ENCODE peak calls at places on chromosomes 3 and 15, in ten cellular contexts. L is PC-3, T is mammary epithelial cell, I is IMR-90, G is mesenchymal stem cell, B is SK-N-SH, M is colonic mucosa, P is mesendoderm, F is astrocyte, V is fibroblast of lung. C is an unnamed sample.
A peak's percentile ranks its signal among the peaks of the same experiment; 100 is the strongest.

GRCh38 chr15:70474367-70474681 is 289.0 kb downstream of the UACA start:
- DNase-seq in L (no peak), T (no peak), F (no peak), M (peak; percentile 27), G (no peak), V (no peak), P (no peak), B (no peak), I (no peak), C (no peak)

GRCh38 chr3:64203969-64204632 is 21.2 kb downstream of the PRICKLE2 start:
- DNase-seq in V (no peak), B (no peak), T (no peak), F (no peak), M (no peak), P (no peak), L (no peak), G (no peak), I (no peak), C (no peak)

GRCh38 chr3:163890661-163891060 is 1187.6 kb downstream of the SI start:
- DNase-seq in B (no peak), G (no peak), T (no peak), F (no peak), M (no peak), P (peak; percentile 87), L (no peak), I (no peak), V (no peak), C (peak; percentile 77)

GRCh38 chr3:177525987-177526712 is 328.9 kb upstream of the TBL1XR1 start:
- DNase-seq in B (no peak), I (no peak), F (peak; percentile 98), L (peak; percentile 37), G (no peak), T (peak; percentile 29), P (no peak), V (no peak), M (no peak), C (no peak)

GRCh38 chr3:128745742-128746141 is 19.8 kb downstream of the RAB7A start:
- DNase-seq in B (no peak), V (no peak), L (no peak), T (no peak), P (peak; percentile 53), F (no peak), G (no peak), I (no peak), M (no peak), C (no peak)

GRCh38 chr3:129936757-129937156 is 37.8 kb upstream of the TRH start:
- DNase-seq in B (no peak), V (peak; percentile 50), T (peak; percentile 72), P (no peak), G (peak; percentile 18), F (peak; percentile 90), M (peak; percentile 72), L (peak; percentile 30), I (peak; percentile 28), C (no peak)

GRCh38 chr15:75887178-75887577 is 16.5 kb upstream of the FBXO22 start:
- DNase-seq in G (no peak), F (no peak), M (no peak), T (no peak), L (no peak), V (no peak), I (no peak), B (no peak), P (no peak), C (no peak)

GRCh38 chr3:46845860-46846623 is 17.2 kb downstream of the MYL3 start:
- DNase-seq in P (peak; percentile 95), I (peak; percentile 57), F (peak; percentile 63), V (peak; percentile 72), T (peak; percentile 18), L (peak; percentile 68), G (peak; percentile 74), M (peak; percentile 71), B (peak; percentile 98), C (peak; percentile 94)

GRCh38 chr15:33310481-33311311 is at the start of gene RYR3:
- DNase-seq in L (no peak), I (no peak), B (peak; percentile 81), M (no peak), F (peak; percentile 45), V (peak; percentile 9), T (peak; percentile 66), P (peak; percentile 92), G (peak; percentile 4), C (peak; percentile 89)

GRCh38 chr15:49830411-49830810 is 209.6 kb downstream of the DTWD1 start:
- DNase-seq in I (peak; percentile 36), M (no peak), L (no peak), F (no peak), B (no peak), P (peak; percentile 59), G (peak; percentile 46), T (no peak), V (no peak), C (no peak)

GRCh38 chr15:61712124-61712759 is 348.0 kb downstream of the VPS13C start:
- DNase-seq in G (no peak), T (no peak), I (no peak), M (no peak), V (peak; percentile 21), L (no peak), P (no peak), B (no peak), F (no peak), C (no peak)

GRCh38 chr3:126983653-126984390 is 907 bp downstream of the PLXNA1 start:
- DNase-seq in V (peak; percentile 43), M (no peak), P (peak; percentile 60), L (no peak), G (peak; percentile 50), F (no peak), I (no peak), T (peak; percentile 28), B (peak; percentile 78), C (peak; percentile 88)

GRCh38 chr3:158492685-158493084 is 78.3 kb upstream of the MLF1 start:
- DNase-seq in I (no peak), V (no peak), T (no peak), F (no peak), P (no peak), M (no peak), B (no peak), L (no peak), G (no peak), C (no peak)

GRCh38 chr15:22811640-22812039 is 25.2 kb downstream of the NIPA1 start:
- DNase-seq in T (no peak), M (peak; percentile 56), F (no peak), B (no peak), V (no peak), I (peak; percentile 12), P (peak; percentile 67), L (peak; percentile 59), G (peak; percentile 37), C (peak; percentile 80)

DNA sequence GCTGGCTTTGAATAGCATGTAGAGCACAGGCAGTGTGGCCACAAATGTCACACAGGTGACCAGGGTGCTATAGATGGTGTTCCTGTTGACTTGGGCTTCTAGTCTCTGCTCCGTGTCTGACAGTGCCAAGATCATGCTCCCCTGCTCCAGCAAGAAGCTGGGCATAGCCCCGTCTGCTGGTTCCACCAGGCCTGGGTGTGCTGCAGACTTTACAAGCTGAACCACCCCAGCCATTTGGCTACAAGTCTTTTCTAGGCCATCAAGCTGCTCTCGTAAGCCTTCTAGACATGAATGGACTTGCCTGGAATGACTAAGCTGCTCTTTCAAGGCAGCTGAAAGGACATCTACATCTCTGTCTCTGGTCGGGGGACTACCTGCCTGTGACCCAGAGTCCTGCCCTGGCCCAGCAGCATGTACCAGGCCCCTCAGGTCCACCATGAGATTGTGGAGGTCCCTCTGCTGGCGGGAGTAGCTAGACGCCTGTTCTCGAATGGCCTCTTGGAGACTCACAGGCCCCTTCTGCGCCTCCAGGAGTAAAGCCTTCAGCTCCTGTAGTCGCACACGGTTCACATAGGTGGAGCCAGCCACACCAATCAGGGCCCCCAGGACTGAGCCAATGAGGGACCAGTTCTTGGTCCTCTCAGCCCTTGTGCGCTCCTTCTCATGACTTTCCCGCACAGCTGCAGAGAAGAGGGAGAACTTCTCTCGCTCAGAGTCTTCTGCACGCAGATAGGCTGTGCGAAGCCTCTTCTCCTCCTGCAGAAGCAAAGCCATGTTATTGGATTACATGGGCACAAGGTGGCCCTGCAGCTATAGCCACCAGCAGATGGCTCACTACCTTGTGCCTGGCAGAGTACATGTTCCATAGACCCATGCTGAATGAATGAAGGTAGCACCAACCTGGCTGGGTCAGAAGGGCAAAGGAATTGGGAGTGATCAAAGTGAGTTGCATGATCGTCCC is 2.8 kb upstream of the PLXNB1 start:
- DNase-seq in M (peak; percentile 46), I (peak; percentile 14), G (no peak), B (peak; percentile 19), P (peak; percentile 93), L (no peak), T (peak; percentile 94), F (no peak), V (peak; percentile 10), C (peak; percentile 91)
- H3K4me3 ChIP-seq in M (no peak overlapping the region), I (no peak overlapping the region), G (no peak overlapping the region), B (no peak overlapping the region), P (no peak overlapping the region), L (no peak overlapping the region), T (peak overlapping the region; percentile 55), F (no peak overlapping the region), V (no peak overlapping the region), C (no peak overlapping the region)

DNA sequence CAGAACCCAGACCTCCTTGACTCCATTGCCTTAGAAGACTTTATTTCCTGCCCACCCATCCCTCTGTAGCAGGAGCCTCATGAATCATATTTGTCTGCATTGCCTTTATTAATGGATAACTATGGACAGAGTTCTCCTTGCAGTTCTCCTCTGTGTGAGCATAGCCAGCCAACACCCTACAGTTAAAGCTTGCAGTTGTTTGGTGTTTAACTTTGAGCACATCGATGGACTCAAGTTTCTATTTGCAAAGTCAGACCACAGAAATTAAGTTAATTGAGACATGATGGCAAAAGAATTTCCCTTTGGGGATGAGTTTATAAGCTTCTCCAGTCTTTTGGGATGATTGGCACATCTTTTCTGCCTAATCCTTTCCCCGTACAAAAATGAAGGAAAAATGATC is 399.0 kb upstream of the THBS1 start:
- DNase-seq in L (peak; percentile 57), V (peak; percentile 48), P (no peak), M (no peak), I (peak; percentile 55), B (no peak), G (no peak), F (no peak), T (no peak), C (no peak)
- H3K9ac ChIP-seq in L (peak overlapping the region; percentile 27), V (no peak overlapping the region), P (no peak overlapping the region), M (no peak overlapping the region), I (peak overlapping the region; percentile 75), B (peak overlapping the region; percentile 5), G (peak overlapping the region; percentile 31), F (no peak overlapping the region), T (no peak overlapping the region), C (no peak overlapping the region)

DNA sequence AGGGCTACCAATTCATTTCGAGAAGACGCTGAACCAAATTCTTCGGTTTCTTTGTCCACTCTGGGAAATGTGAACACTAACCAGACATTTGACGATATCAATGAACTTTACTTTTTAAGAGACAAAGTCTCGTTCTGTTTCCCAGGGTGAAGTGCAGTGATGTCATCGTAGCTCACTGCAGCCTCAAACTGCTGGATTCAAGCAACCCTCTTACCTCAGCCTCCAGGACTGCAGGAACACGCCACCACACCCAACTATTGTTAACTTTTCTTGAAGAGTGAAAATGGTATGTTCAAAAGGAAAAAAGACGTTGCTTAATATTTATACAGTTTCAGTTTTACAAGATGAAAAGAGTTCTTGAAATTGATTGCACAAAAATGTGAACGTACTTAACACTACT is 30.6 kb downstream of the MB21D2 start:
- DNase-seq in M (no peak), F (peak; percentile 97), I (peak; percentile 52), P (peak; percentile 64), G (peak; percentile 86), B (no peak), V (peak; percentile 56), L (peak; percentile 74), T (no peak), C (no peak)
- H3K27ac ChIP-seq in M (no peak overlapping the region), F (peak overlapping the region; percentile 98), I (peak overlapping the region; percentile 50), P (no peak overlapping the region), G (peak overlapping the region; percentile 90), B (peak overlapping the region; percentile 90), V (peak overlapping the region; percentile 59), L (peak overlapping the region; percentile 98), T (no peak overlapping the region), C (no peak overlapping the region)

GRCh38 chr15:78977591-78978347 is 32.9 kb upstream of the CTSH start:
- DNase-seq in M (no peak), F (no peak), V (no peak), G (no peak), I (no peak), L (no peak), P (no peak), T (no peak), B (no peak), C (no peak)
- H3K4me3 ChIP-seq in M (no peak overlapping the region), F (no peak overlapping the region), V (no peak overlapping the region), G (no peak overlapping the region), I (no peak overlapping the region), L (no peak overlapping the region), P (no peak overlapping the region), T (no peak overlapping the region), B (no peak overlapping the region), C (no peak overlapping the region)

C was measured in endodermal cell.